ENCODE peak calls at places on chromosomes 16 and 17, in four cellular contexts. One of them, this sample, is unnamed.
A peak's percentile ranks its signal among the peaks of the same experiment; 100 is the strongest.

GRCh38 chr17:1002771-1003555 is 6.0 kb downstream of the TIMM22 start:
- DNase-seq in astrocyte: peak; percentile 67
- DNase-seq in GM23248: peak; percentile 84
- DNase-seq in neural progenitor cell: no peak
- DNase-seq in this sample: no peak

GRCh38 chr17:43905400-43905984 is 1.8 kb downstream of the MPP2 start:
- DNase-seq in neural progenitor cell: peak; percentile 81
- DNase-seq in astrocyte: no peak
- DNase-seq in GM23248: no peak
- DNase-seq in this sample: no peak

GRCh38 chr16:999677-1000076 is 18.1 kb downstream of the SOX8 start:
- DNase-seq in neural progenitor cell: no peak
- DNase-seq in GM23248: no peak
- DNase-seq in astrocyte: no peak
- DNase-seq in this sample: no peak

GRCh38 chr17:46264456-46265198 is 30.3 kb upstream of the LRRC37A start:
- DNase-seq in GM23248: peak; percentile 81
- DNase-seq in astrocyte: peak; percentile 91
- DNase-seq in neural progenitor cell: no peak
- DNase-seq in this sample: no peak

GRCh38 chr16:11407047-11407982 is 62.1 kb downstream of the RMI2 start:
- DNase-seq in GM23248: peak; percentile 85
- DNase-seq in neural progenitor cell: peak; percentile 77
- DNase-seq in astrocyte: peak; percentile 45
- DNase-seq in this sample: peak; percentile 73

GRCh38 chr17:65103431-65103830 is 33.7 kb upstream of the RGS9 start:
- DNase-seq in astrocyte: no peak
- DNase-seq in GM23248: no peak
- DNase-seq in neural progenitor cell: no peak
- DNase-seq in this sample: no peak

GRCh38 chr16:80288616-80289015 is 252.2 kb upstream of the DYNLRB2 start:
- DNase-seq in GM23248: peak; percentile 16
- DNase-seq in neural progenitor cell: no peak
- DNase-seq in astrocyte: no peak
- DNase-seq in this sample: no peak

GRCh38 chr16:82655315-82655714 is 28.5 kb downstream of the CDH13 start:
- DNase-seq in astrocyte: peak; percentile 91
- DNase-seq in GM23248: peak; percentile 72
- DNase-seq in neural progenitor cell: no peak
- DNase-seq in this sample: peak; percentile 37

GRCh38 chr16:27363797-27364196 is 38.2 kb upstream of the IL21R start:
- DNase-seq in GM23248: no peak
- DNase-seq in neural progenitor cell: no peak
- DNase-seq in astrocyte: no peak
- DNase-seq in this sample: peak; percentile 95

GRCh38 chr17:31156326-31156725 is 61.5 kb downstream of the NF1 start:
- DNase-seq in neural progenitor cell: no peak
- DNase-seq in GM23248: peak; percentile 68
- DNase-seq in astrocyte: peak; percentile 88
- DNase-seq in this sample: no peak

GRCh38 chr16:11435576-11435975 is 90.3 kb downstream of the RMI2 start:
- DNase-seq in GM23248: no peak
- DNase-seq in neural progenitor cell: no peak
- DNase-seq in astrocyte: no peak
- DNase-seq in this sample: no peak

GRCh38 chr16:27175888-27176287 is 27.4 kb upstream of the KDM8 start:
- DNase-seq in neural progenitor cell: no peak
- DNase-seq in GM23248: peak; percentile 18
- DNase-seq in astrocyte: no peak
- DNase-seq in this sample: no peak

GRCh38 chr17:38608648-38609047 is 2.9 kb upstream of the SRCIN1 start:
- DNase-seq in astrocyte: no peak
- DNase-seq in neural progenitor cell: no peak
- DNase-seq in GM23248: no peak
- DNase-seq in this sample: peak; percentile 81

GRCh38 chr16:55471448-55472097 is 7.4 kb upstream of the MMP2 start:
- DNase-seq in neural progenitor cell: no peak
- DNase-seq in astrocyte: peak; percentile 90
- DNase-seq in GM23248: peak; percentile 94
- DNase-seq in this sample: no peak

GRCh38 chr17:7382901-7383300 is 2.0 kb downstream of the TNK1 start:
- DNase-seq in astrocyte: no peak
- DNase-seq in GM23248: no peak
- DNase-seq in neural progenitor cell: no peak
- DNase-seq in this sample: no peak

GRCh38 chr17:68343976-68344375 is 52.7 kb downstream of the ARSG start:
- DNase-seq in neural progenitor cell: no peak
- DNase-seq in GM23248: no peak
- DNase-seq in astrocyte: no peak
- DNase-seq in this sample: no peak

GRCh38 chr16:50496990-50497389 is 51.2 kb upstream of the NKD1 start:
- DNase-seq in astrocyte: no peak
- DNase-seq in GM23248: peak; percentile 25
- DNase-seq in neural progenitor cell: no peak
- DNase-seq in this sample: no peak

GRCh38 chr17:5424909-5425308 is 4.9 kb downstream of the RPAIN start:
- DNase-seq in GM23248: no peak
- DNase-seq in astrocyte: peak; percentile 30
- DNase-seq in neural progenitor cell: no peak
- DNase-seq in this sample: no peak

GRCh38 chr17:2892305-2892971 is 96.2 kb downstream of the RAP1GAP2 start:
- DNase-seq in GM23248: peak; percentile 94
- DNase-seq in astrocyte: peak; percentile 88
- DNase-seq in neural progenitor cell: no peak
- DNase-seq in this sample: peak; percentile 60

GRCh38 chr17:4534928-4535666 is 20.1 kb downstream of the MYBBP1A start:
- DNase-seq in GM23248: no peak
- DNase-seq in astrocyte: no peak
- DNase-seq in neural progenitor cell: no peak
- DNase-seq in this sample: no peak

GRCh38 chr17:63694974-63695773 is 4.8 kb downstream of the LIMD2 start:
- DNase-seq in neural progenitor cell: no peak
- DNase-seq in GM23248: no peak
- DNase-seq in astrocyte: no peak
- DNase-seq in this sample: no peak

GRCh38 chr17:4566785-4567184 is 6.4 kb upstream of the GGT6 start:
- DNase-seq in neural progenitor cell: peak; percentile 76
- DNase-seq in GM23248: peak; percentile 72
- DNase-seq in astrocyte: peak; percentile 16
- DNase-seq in this sample: peak; percentile 78

GRCh38 chr16:57576429-57576870 is 34.0 kb downstream of the ADGRG5 start:
- DNase-seq in neural progenitor cell: peak; percentile 86
- DNase-seq in GM23248: peak; percentile 76
- DNase-seq in astrocyte: peak; percentile 10
- DNase-seq in this sample: peak; percentile 80

GRCh38 chr17:48261297-48261880 is 153.8 kb downstream of the SNX11 start:
- DNase-seq in GM23248: peak; percentile 53
- DNase-seq in astrocyte: no peak
- DNase-seq in neural progenitor cell: peak; percentile 72
- DNase-seq in this sample: peak; percentile 65

GRCh38 chr17:2250140-2251095 is 53.2 kb downstream of the SMG6 start:
- DNase-seq in astrocyte: peak; percentile 83
- DNase-seq in neural progenitor cell: no peak
- DNase-seq in GM23248: peak; percentile 52
- DNase-seq in this sample: no peak

GRCh38 chr17:9924735-9925191 is 19.7 kb upstream of the RCVRN start:
- DNase-seq in astrocyte: peak; percentile 39
- DNase-seq in neural progenitor cell: peak; percentile 83
- DNase-seq in GM23248: peak; percentile 86
- DNase-seq in this sample: no peak

DNA sequence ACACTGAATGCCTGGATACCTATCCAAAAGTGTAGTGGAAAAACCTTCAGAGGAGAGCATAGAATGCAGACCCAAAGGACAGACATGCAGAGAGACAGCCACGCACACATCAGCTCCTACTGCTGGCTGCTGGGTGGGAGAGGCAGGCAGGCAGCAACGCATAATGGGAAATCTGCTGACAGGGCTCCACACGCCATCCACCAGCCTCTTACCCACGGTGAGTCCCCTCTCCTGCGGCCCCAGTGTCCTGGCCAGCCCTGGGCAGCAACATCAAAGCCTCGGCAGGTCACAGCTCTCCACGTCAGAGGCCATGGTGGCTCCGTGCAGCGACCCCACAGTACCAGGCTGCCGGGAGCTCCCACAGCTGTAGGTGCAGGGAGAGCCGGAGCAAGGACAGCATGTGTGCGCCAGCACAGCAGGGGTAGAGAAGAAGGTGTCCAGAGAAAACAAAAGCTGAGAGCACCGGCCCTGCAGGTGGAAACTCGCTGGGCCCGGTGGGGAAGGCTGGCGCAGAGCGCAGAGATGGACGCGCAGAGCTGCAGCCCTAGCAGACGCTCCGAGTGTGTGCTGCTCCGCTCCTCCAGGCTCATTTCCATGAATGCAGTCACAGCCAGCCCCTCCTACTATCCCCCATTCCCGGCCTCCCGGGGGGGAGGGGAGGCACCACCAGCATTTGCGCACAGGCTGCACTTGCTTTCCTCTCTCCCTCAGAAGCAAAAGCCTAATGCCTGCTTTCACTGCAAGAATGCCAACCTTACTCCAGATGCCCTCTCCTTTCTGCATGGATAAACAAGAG is 58.9 kb downstream of the CYTH1 start:
- DNase-seq in astrocyte: peak; percentile 16
- DNase-seq in neural progenitor cell: peak; percentile 86
- DNase-seq in GM23248: peak; percentile 38
- DNase-seq in this sample: no peak
- H3K9ac ChIP-seq in astrocyte: no peak overlapping the region
- H3K9ac ChIP-seq in neural progenitor cell: no peak overlapping the region
- H3K9ac ChIP-seq in GM23248: no peak overlapping the region
- H3K9ac ChIP-seq in this sample: no peak overlapping the region

GRCh38 chr17:16478693-16479092 is 13.3 kb downstream of the LRRC75A start:
- DNase-seq in GM23248: peak; percentile 58
- DNase-seq in neural progenitor cell: no peak
- DNase-seq in astrocyte: no peak
- DNase-seq in this sample: no peak

GRCh38 chr17:16475196-16475704 is 16.7 kb downstream of the LRRC75A start:
- DNase-seq in GM23248: no peak
- DNase-seq in astrocyte: no peak
- DNase-seq in neural progenitor cell: no peak
- DNase-seq in this sample: no peak

GRCh38 chr17:16477255-16477654 is 14.7 kb downstream of the LRRC75A start:
- DNase-seq in astrocyte: peak; percentile 81
- DNase-seq in GM23248: peak; percentile 93
- DNase-seq in neural progenitor cell: no peak
- DNase-seq in this sample: no peak

GRCh38 chr17:16479264-16479663 is 12.7 kb downstream of the LRRC75A start:
- DNase-seq in astrocyte: no peak
- DNase-seq in neural progenitor cell: no peak
- DNase-seq in GM23248: no peak
- DNase-seq in this sample: no peak

GRCh38 chr17:16477666-16478065 is 14.3 kb downstream of the LRRC75A start:
- DNase-seq in astrocyte: no peak
- DNase-seq in GM23248: no peak
- DNase-seq in neural progenitor cell: no peak
- DNase-seq in this sample: no peak
- H3K9ac ChIP-seq in astrocyte: peak overlapping the region; percentile 52
- H3K9ac ChIP-seq in GM23248: peak overlapping the region; percentile 65
- H3K9ac ChIP-seq in neural progenitor cell: no peak overlapping the region
- H3K9ac ChIP-seq in this sample: no peak overlapping the region

DNA sequence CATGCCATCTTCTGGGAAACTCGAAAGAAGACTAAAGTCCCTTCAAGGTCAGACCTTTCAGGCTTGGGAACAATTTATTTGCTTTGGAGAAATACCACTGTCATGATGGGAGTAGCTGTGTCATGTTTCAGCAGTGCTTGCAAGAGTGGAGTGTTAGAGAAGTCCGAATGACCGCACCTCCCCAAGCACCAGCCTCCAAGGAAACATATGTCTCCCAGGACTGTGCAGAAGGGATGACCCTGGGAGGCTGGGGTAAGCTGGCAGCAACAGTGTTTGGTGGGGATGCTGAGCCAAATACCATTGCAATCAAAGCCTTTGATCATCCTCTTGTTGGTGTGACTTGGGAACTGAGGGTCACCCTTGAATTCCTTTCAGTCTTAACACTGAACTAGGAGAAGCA is 245.0 kb downstream of the CA10 start:
- DNase-seq in astrocyte: no peak
- DNase-seq in GM23248: no peak
- DNase-seq in neural progenitor cell: no peak
- DNase-seq in this sample: no peak
- H3K9ac ChIP-seq in astrocyte: no peak overlapping the region
- H3K9ac ChIP-seq in GM23248: no peak overlapping the region
- H3K9ac ChIP-seq in neural progenitor cell: no peak overlapping the region
- H3K9ac ChIP-seq in this sample: no peak overlapping the region

GRCh38 chr16:2664522-2665096 is 17.7 kb upstream of the KCTD5 start:
- DNase-seq in GM23248: no peak
- DNase-seq in astrocyte: no peak
- DNase-seq in neural progenitor cell: no peak
- DNase-seq in this sample: no peak
- H3K9ac ChIP-seq in GM23248: no peak overlapping the region
- H3K9ac ChIP-seq in astrocyte: no peak overlapping the region
- H3K9ac ChIP-seq in neural progenitor cell: no peak overlapping the region
- H3K9ac ChIP-seq in this sample: no peak overlapping the region

GRCh38 chr17:19312406-19312805 is 50.1 kb downstream of the B9D1 start:
- DNase-seq in astrocyte: no peak
- DNase-seq in GM23248: no peak
- DNase-seq in neural progenitor cell: no peak
- DNase-seq in this sample: no peak

GRCh38 chr17:19315104-19315503 is 47.4 kb downstream of the B9D1 start:
- DNase-seq in neural progenitor cell: no peak
- DNase-seq in GM23248: no peak
- DNase-seq in astrocyte: no peak
- DNase-seq in this sample: no peak

GRCh38 chr17:19313746-19314651 is 48.5 kb downstream of the B9D1 start:
- DNase-seq in neural progenitor cell: no peak
- DNase-seq in astrocyte: no peak
- DNase-seq in GM23248: no peak
- DNase-seq in this sample: no peak

GRCh38 chr17:19311421-19312215 is 50.9 kb downstream of the B9D1 start:
- DNase-seq in astrocyte: peak; percentile 22
- DNase-seq in neural progenitor cell: no peak
- DNase-seq in GM23248: peak; percentile 64
- DNase-seq in this sample: no peak

GRCh38 chr17:19313066-19313745 is 49.3 kb downstream of the B9D1 start:
- DNase-seq in neural progenitor cell: no peak
- DNase-seq in astrocyte: no peak
- DNase-seq in GM23248: no peak
- DNase-seq in this sample: no peak
- H3K9ac ChIP-seq in neural progenitor cell: no peak overlapping the region
- H3K9ac ChIP-seq in astrocyte: no peak overlapping the region
- H3K9ac ChIP-seq in GM23248: no peak overlapping the region
- H3K9ac ChIP-seq in this sample: no peak overlapping the region

GRCh38 chr17:17740627-17741237 is 59.5 kb downstream of the RAI1 start:
- DNase-seq in astrocyte: peak; percentile 58
- DNase-seq in neural progenitor cell: no peak
- DNase-seq in GM23248: no peak
- DNase-seq in this sample: no peak

GRCh38 chr17:17741346-17742023 is 60.2 kb downstream of the RAI1 start:
- DNase-seq in astrocyte: peak; percentile 39
- DNase-seq in GM23248: peak; percentile 62
- DNase-seq in neural progenitor cell: peak; percentile 91
- DNase-seq in this sample: no peak

GRCh38 chr17:17742688-17743390 is 61.6 kb downstream of the RAI1 start:
- DNase-seq in neural progenitor cell: no peak
- DNase-seq in astrocyte: no peak
- DNase-seq in GM23248: no peak
- DNase-seq in this sample: no peak

GRCh38 chr17:17743391-17744112 is 62.3 kb downstream of the RAI1 start:
- DNase-seq in astrocyte: no peak
- DNase-seq in neural progenitor cell: no peak
- DNase-seq in GM23248: no peak
- DNase-seq in this sample: no peak

GRCh38 chr17:17742133-17742621 is 60.9 kb downstream of the RAI1 start:
- DNase-seq in astrocyte: peak; percentile 54
- DNase-seq in neural progenitor cell: no peak
- DNase-seq in GM23248: peak; percentile 66
- DNase-seq in this sample: no peak
- H3K9ac ChIP-seq in astrocyte: no peak overlapping the region
- H3K9ac ChIP-seq in neural progenitor cell: no peak overlapping the region
- H3K9ac ChIP-seq in GM23248: peak overlapping the region; percentile 52
- H3K9ac ChIP-seq in this sample: no peak overlapping the region